ENCODE peak calls at places on chromosomes 13 and 19, in six cellular contexts. P, S, V, D, W and G are unnamed samples.

GRCh38 chr13:102122147-102122546 is 279.7 kb downstream of the FGF14 start:
- DNase-seq in P (no peak), S (no peak), V (no peak), D (no peak), W (no peak), G (no peak)

GRCh38 chr13:43167058-43167457 is 143.7 kb downstream of the DNAJC15 start:
- DNase-seq in P (no peak), S (no peak), V (no peak), D (no peak), W (no peak), G (no peak)

GRCh38 chr19:12834976-12835757 is 788 bp upstream of the RTBDN start:
- DNase-seq in P (no peak), S (no peak), V (no peak), D (no peak), W (peak), G (no peak)

GRCh38 chr19:29833614-29834261 is 21.9 kb downstream of the CCNE1 start:
- DNase-seq in P (no peak), S (no peak), V (no peak), D (no peak), W (no peak), G (no peak)

GRCh38 chr13:29703421-29703820 is 107.9 kb upstream of the SLC7A1 start:
- DNase-seq in P (no peak), S (no peak), V (no peak), D (no peak), W (no peak), G (no peak)

GRCh38 chr19:3670796-3671679 is 29.2 kb downstream of the PIP5K1C start:
- DNase-seq in P (peak), S (no peak), V (no peak), D (no peak), W (peak), G (peak)

GRCh38 chr13:87444135-87444534 is 227.0 kb upstream of the SLITRK5 start:
- DNase-seq in P (no peak), S (peak), V (no peak), D (no peak), W (no peak), G (no peak)

GRCh38 chr13:100244431-100244830 is 155.5 kb downstream of the PCCA start:
- DNase-seq in P (no peak), S (no peak), V (no peak), D (no peak), W (no peak), G (peak)

GRCh38 chr19:45954132-45954531 is 19.5 kb downstream of the NOVA2 start:
- DNase-seq in P (no peak), S (no peak), V (no peak), D (no peak), W (no peak), G (no peak)

GRCh38 chr19:6802336-6803035 is 30.0 kb downstream of the VAV1 start:
- DNase-seq in P (peak), S (peak), V (peak), D (peak), W (no peak), G (no peak)

GRCh38 chr13:104487006-104487405 is 1420.8 kb upstream of the SLC10A2 start:
- DNase-seq in P (no peak), S (no peak), V (no peak), D (no peak), W (no peak), G (no peak)

GRCh38 chr19:40552848-40553247 is 23.8 kb upstream of the SHKBP1 start:
- DNase-seq in P (no peak), S (no peak), V (no peak), D (no peak), W (no peak), G (no peak)

GRCh38 chr19:40553885-40554857 is 22.5 kb upstream of the SHKBP1 start:
- DNase-seq in P (no peak), S (no peak), V (no peak), D (no peak), W (no peak), G (no peak)

GRCh38 chr19:40550951-40551350 is 25.7 kb upstream of the SHKBP1 start:
- DNase-seq in P (no peak), S (no peak), V (no peak), D (no peak), W (no peak), G (no peak)

DNA sequence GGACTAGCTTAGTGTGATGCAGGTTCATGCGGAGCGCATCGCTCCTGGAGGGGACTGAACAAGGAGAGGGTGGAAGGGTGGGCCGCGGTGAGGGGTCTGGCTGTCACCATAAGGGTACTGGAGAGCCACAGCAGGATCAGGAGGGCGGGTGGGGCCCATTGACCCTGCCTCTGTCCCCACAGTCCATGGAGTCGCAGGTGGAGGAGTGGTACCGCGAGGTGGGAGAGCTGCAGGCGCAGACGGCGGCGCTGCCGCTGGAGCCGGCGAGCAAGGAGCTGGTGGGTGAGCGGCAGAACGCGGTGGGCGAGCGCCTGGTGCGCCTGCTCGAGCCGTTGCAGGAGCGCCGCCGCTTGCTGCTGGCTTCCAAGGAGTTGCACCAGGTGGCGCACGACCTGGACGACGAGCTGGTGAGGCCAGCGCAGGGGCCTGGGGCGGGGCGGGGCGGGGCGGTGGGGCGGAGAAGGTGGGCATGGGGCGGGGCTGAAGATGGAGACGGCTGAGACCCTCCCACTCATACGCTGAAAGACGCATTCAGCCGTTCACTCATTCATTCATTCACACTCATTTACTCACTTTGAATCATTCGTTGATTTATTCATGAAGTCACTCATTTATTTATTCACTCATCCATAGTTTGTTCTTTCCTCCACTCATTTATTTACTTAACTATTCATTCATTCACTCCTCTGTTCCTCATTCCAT is 27.5 kb upstream of the SHKBP1 start:
- DNase-seq in P (peak), S (peak), V (no peak), D (no peak), W (peak), G (peak)
- H3K4me3 ChIP-seq in P (peak), S (peak), V (peak), D (no peak), W (no peak), G (no peak)

DNA sequence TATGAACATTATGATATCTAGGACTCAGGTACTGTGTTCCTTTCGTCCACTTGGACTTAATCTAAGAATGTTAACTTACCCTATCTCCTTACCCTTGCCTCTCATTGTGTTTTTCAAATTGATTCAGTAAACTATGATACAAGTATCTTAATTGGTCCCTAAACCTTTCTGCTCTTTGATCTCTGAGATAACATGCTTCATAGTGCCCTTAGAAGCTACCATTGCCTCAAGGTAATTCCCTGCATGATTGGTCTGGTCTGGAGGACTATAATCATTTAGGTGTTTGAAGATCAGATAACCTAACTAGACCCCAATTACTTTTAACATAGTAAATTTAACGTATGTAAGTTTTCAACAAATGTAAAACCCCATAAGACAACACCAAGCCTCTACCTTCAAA is 169.9 kb upstream of the NBEA start:
- DNase-seq in P (no peak), S (no peak), V (no peak), D (no peak), W (no peak), G (no peak)
- TF ChIP-seq CTCF in P (no peak), S (no peak), V (no peak), D (no peak), W (no peak), G (no peak)

GRCh38 chr13:49367640-49368431 is 76.0 kb downstream of the CAB39L start:
- DNase-seq in P (no peak), S (no peak), V (no peak), D (no peak), W (no peak), G (peak)
- H3K4me3 ChIP-seq in P (peak), S (no peak), V (no peak), D (no peak), W (no peak), G (no peak)

GRCh38 chr13:28035146-28035782 is 46.8 kb upstream of the URAD start:
- DNase-seq in P (no peak), S (no peak), V (no peak), D (no peak), W (no peak), G (no peak)
- TF ChIP-seq CTCF in P (no peak), S (no peak), V (no peak), D (no peak), W (no peak), G (no peak)

GRCh38 chr19:11138659-11139526 is 16.7 kb downstream of the SPC24 start:
- DNase-seq in P (peak), S (no peak), V (peak), D (no peak), W (peak), G (peak)

GRCh38 chr19:11140896-11141295 is 14.7 kb downstream of the SPC24 start:
- DNase-seq in P (no peak), S (no peak), V (no peak), D (no peak), W (no peak), G (no peak)

GRCh38 chr19:11136400-11137101 is 19.0 kb downstream of the SPC24 start:
- DNase-seq in P (no peak), S (no peak), V (peak), D (no peak), W (peak), G (no peak)

GRCh38 chr19:11141937-11142527 is 13.6 kb downstream of the SPC24 start:
- DNase-seq in P (no peak), S (no peak), V (peak), D (no peak), W (peak), G (no peak)

GRCh38 chr19:11137542-11138384 is 17.8 kb downstream of the SPC24 start:
- DNase-seq in P (peak), S (peak), V (peak), D (no peak), W (peak), G (peak)
- H3K4me3 ChIP-seq in P (peak), S (peak), V (peak), D (peak), W (peak), G (peak)